ENCODE peak calls at places on chromosome 11, in four cellular contexts. One of them, this sample, is unnamed.
A peak's percentile ranks its signal among the peaks of the same experiment; 100 is the strongest.

GRCh38 chr11:130029137-130029536 is 26.5 kb upstream of the PRDM10 start:
- DNase-seq in GM12878: no peak
- DNase-seq in K562: no peak
- DNase-seq in HepG2: peak; percentile 59
- DNase-seq in this sample: no peak

GRCh38 chr11:112735470-112735869 is 225.8 kb upstream of the NCAM1 start:
- DNase-seq in GM12878: no peak
- DNase-seq in K562: no peak
- DNase-seq in HepG2: no peak
- DNase-seq in this sample: no peak

GRCh38 chr11:75737314-75737713 is 19.7 kb downstream of the MOGAT2 start:
- DNase-seq in GM12878: no peak
- DNase-seq in K562: no peak
- DNase-seq in HepG2: no peak
- DNase-seq in this sample: no peak

GRCh38 chr11:111676878-111677585 is 74.8 kb downstream of the SIK2 start:
- DNase-seq in GM12878: no peak
- DNase-seq in K562: no peak
- DNase-seq in HepG2: no peak
- DNase-seq in this sample: no peak

GRCh38 chr11:119696378-119697157 is 32.4 kb downstream of the NECTIN1 start:
- DNase-seq in GM12878: no peak
- DNase-seq in K562: peak; percentile 17
- DNase-seq in HepG2: no peak
- DNase-seq in this sample: no peak

GRCh38 chr11:133900176-133901105 is 55.1 kb upstream of the SPATA19 start:
- DNase-seq in GM12878: no peak
- DNase-seq in K562: no peak
- DNase-seq in HepG2: no peak
- DNase-seq in this sample: no peak

GRCh38 chr11:108754901-108755625 is 90.2 kb downstream of the DDX10 start:
- DNase-seq in GM12878: no peak
- DNase-seq in K562: peak; percentile 7
- DNase-seq in HepG2: no peak
- DNase-seq in this sample: no peak

GRCh38 chr11:299081-299891 is at the start of gene IFITM5:
- DNase-seq in GM12878: no peak
- DNase-seq in K562: no peak
- DNase-seq in HepG2: no peak
- DNase-seq in this sample: no peak

GRCh38 chr11:70466154-70466553 is 67.8 kb downstream of the CTTN start:
- DNase-seq in GM12878: no peak
- DNase-seq in K562: peak; percentile 25
- DNase-seq in HepG2: no peak
- DNase-seq in this sample: peak; percentile 27

GRCh38 chr11:114236829-114237228 is 59.4 kb upstream of the NNMT start:
- DNase-seq in GM12878: no peak
- DNase-seq in K562: no peak
- DNase-seq in HepG2: no peak
- DNase-seq in this sample: no peak
- TF ChIP-seq CHD4 in GM12878: no peak
- TF ChIP-seq CHD4 in K562: no peak
- TF ChIP-seq CHD4 in HepG2: no peak
- TF ChIP-seq CHD4 in this sample: no peak

DNA sequence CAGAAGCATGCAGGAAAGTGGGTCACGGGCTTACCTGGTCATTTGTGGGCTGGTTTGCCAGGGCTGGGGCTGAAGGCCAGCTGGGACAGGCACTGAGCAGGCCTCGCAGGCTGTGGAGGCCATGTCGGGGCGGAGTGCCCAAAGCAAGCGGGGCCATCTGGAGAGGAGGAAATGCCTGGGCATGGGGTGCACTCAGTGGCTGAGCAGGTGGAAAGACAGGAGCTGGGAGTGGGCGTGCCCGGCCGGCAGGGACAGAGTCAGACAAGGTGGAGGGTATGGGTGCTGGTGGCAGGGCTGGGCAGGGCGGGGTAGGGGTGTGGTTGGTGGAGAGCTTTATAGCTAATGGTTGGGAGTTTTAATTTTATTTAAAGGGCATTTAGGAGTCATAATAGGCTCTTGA is 27.4 kb downstream of the DAGLA start:
- DNase-seq in GM12878: no peak
- DNase-seq in K562: no peak
- DNase-seq in HepG2: no peak
- DNase-seq in this sample: no peak
- TF ChIP-seq MAX in GM12878: no peak
- TF ChIP-seq MAX in K562: no peak
- TF ChIP-seq MAX in HepG2: no peak
- TF ChIP-seq MAX in this sample: no peak

GRCh38 chr11:90556612-90557011 is 333.8 kb upstream of the CHORDC1 start:
- DNase-seq in GM12878: no peak
- DNase-seq in K562: no peak
- DNase-seq in HepG2: no peak
- DNase-seq in this sample: no peak
- TF ChIP-seq CHD4 in GM12878: no peak
- TF ChIP-seq CHD4 in K562: no peak
- TF ChIP-seq CHD4 in HepG2: no peak
- TF ChIP-seq CHD4 in this sample: no peak

GRCh38 chr11:95089620-95090542 is at the start of gene ENDOD1:
- DNase-seq in GM12878: no peak
- DNase-seq in K562: peak; percentile 91
- DNase-seq in HepG2: peak; percentile 57
- DNase-seq in this sample: peak; percentile 45

GRCh38 chr11:95095858-95096587 is 6.4 kb downstream of the ENDOD1 start:
- DNase-seq in GM12878: peak; percentile 88
- DNase-seq in K562: no peak
- DNase-seq in HepG2: no peak
- DNase-seq in this sample: no peak

GRCh38 chr11:95093548-95093947 is 3.9 kb downstream of the ENDOD1 start:
- DNase-seq in GM12878: no peak
- DNase-seq in K562: no peak
- DNase-seq in HepG2: no peak
- DNase-seq in this sample: no peak

GRCh38 chr11:95091663-95092062 is 2.0 kb downstream of the ENDOD1 start:
- DNase-seq in GM12878: no peak
- DNase-seq in K562: no peak
- DNase-seq in HepG2: no peak
- DNase-seq in this sample: no peak

DNA sequence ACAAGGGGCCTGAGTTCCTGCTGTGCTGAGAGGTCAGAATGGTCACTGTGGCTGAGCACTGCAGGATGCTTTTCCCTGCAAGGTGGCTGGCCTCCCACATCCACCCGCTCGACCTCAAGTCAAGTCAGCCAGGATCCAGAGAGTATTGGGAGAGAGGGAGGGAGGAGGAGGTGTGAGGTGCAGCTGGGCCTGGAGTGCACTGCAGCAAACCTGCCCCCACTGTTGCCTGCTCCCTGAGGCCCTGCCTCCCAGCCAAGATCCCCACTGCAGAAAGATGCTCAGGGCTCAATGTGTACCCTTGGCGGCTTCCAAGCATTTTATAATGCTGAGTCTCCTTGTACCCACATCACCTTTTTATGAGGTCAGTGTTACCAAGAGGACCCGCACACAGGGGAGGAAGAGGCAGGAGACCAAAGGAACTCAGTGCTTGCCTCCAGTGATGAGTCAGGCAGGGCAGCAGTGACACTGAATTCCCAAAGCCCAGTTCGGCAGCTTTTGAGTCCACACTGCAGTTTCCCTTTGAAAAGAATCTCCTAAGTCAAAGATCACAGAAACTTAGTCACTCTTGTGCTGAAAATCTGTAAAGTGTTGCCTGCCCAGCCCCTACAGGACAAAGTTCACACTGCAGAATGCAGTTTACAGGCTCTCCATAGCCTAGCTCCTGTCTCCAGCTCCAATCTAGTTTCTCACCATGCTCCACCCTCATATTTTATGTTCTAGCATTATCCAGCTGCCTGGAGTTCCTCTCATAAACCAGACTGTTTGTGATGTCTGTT is 3.1 kb downstream of the ENDOD1 start:
- DNase-seq in GM12878: no peak
- DNase-seq in K562: peak; percentile 54
- DNase-seq in HepG2: peak; percentile 85
- DNase-seq in this sample: peak; percentile 46
- TF ChIP-seq MAX in GM12878: no peak
- TF ChIP-seq MAX in K562: no peak
- TF ChIP-seq MAX in HepG2: no peak
- TF ChIP-seq MAX in this sample: no peak

DNA sequence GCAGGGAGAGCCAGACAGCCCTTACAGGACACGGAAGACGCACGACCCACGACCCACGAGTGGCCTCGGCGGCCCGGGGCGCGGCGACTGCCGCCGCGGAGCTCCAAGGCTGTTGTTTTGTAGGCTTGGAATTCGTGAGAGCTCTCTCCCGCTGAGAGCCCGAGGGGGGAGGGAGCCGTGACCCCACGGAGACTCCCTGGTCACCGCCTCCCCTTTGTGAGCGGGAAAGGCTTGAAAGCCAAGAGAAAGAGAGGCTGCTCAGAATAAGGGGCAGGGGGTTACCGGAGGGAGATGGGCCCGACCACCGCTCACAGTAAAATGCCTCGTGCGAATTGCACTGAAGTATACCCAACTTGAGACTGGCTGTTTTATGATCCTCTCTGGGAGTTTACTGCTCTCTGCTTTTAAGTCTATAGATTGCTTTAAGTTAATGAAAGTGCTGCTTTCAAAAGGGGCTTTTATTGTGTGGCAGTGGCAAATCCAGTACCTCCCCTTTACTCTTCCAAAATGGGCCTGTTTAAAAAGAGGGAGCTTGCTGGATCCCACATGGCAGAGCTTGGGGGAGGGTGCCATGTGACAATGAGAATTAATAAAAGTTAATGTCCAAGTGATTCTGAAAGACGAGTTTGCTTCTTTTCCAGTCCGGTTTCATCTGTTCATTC is 2.9 kb downstream of the PKNOX2 start:
- DNase-seq in GM12878: no peak
- DNase-seq in K562: no peak
- DNase-seq in HepG2: no peak
- DNase-seq in this sample: no peak
- TF ChIP-seq CHD4 in GM12878: no peak
- TF ChIP-seq CHD4 in K562: no peak
- TF ChIP-seq CHD4 in HepG2: no peak
- TF ChIP-seq CHD4 in this sample: no peak

DNA sequence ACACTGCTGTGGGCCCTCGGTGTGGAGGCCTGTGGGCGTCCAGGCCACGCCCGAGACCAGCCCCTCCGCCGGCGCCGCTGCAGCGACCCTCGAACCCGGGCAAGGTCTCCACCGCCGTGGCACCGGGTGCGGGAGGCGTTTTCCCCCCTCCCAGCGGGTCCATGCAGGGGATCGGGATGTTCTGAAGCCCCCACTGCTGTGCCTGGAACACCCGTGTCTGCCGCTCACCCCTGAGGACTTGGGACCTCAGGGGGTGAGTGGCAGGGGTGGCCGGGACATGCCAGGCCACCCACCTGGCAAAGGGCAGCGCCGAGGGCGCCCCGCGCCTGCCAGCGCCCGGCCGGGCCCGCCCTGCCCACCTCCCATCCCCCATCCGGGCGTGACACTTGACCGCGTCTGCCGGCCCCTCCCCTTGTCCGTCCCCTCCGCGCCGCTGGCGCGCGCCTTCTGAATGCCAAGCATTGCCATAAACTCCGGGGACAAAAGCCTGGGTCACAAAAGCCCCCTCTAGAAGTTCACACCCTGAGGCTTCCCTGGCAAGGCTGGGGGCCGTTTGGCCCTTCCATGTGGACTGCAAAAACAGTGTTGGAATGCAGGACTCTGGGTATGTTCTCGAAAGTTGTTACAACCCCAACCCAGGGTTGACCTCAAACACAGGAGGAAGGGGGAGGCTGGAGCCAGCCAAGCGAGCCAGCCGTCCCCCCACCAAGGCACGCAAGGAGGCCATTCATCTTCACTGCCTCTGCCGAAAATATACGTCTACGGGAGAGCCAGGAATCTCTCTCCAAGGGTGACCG is 819 bp upstream of the KCNQ1OT1 start:
- DNase-seq in GM12878: peak; percentile 13
- DNase-seq in K562: peak; percentile 79
- DNase-seq in HepG2: peak; percentile 57
- DNase-seq in this sample: peak; percentile 57
- TF ChIP-seq MAX in GM12878: no peak
- TF ChIP-seq MAX in K562: no peak
- TF ChIP-seq MAX in HepG2: no peak
- TF ChIP-seq MAX in this sample: peak; percentile 6

GRCh38 chr11:128809128-128809527 is 58.0 kb downstream of the KCNJ1 start:
- DNase-seq in GM12878: no peak
- DNase-seq in K562: no peak
- DNase-seq in HepG2: no peak
- DNase-seq in this sample: no peak
- TF ChIP-seq CHD4 in GM12878: no peak
- TF ChIP-seq CHD4 in K562: no peak
- TF ChIP-seq CHD4 in HepG2: no peak
- TF ChIP-seq CHD4 in this sample: no peak

GRCh38 chr11:121580154-121580553 is 127.4 kb upstream of the SORL1-AS1 start:
- DNase-seq in GM12878: no peak
- DNase-seq in K562: no peak
- DNase-seq in HepG2: no peak
- DNase-seq in this sample: no peak

GRCh38 chr11:121583825-121584224 is 131.1 kb upstream of the SORL1-AS1 start:
- DNase-seq in GM12878: no peak
- DNase-seq in K562: no peak
- DNase-seq in HepG2: no peak
- DNase-seq in this sample: no peak

GRCh38 chr11:121578216-121579063 is 125.7 kb upstream of the SORL1-AS1 start:
- DNase-seq in GM12878: no peak
- DNase-seq in K562: no peak
- DNase-seq in HepG2: no peak
- DNase-seq in this sample: no peak

GRCh38 chr11:121581607-121582006 is 128.8 kb upstream of the SORL1-AS1 start:
- DNase-seq in GM12878: no peak
- DNase-seq in K562: no peak
- DNase-seq in HepG2: no peak
- DNase-seq in this sample: no peak

GRCh38 chr11:121582296-121582695 is 129.5 kb upstream of the SORL1-AS1 start:
- DNase-seq in GM12878: no peak
- DNase-seq in K562: no peak
- DNase-seq in HepG2: peak; percentile 9
- DNase-seq in this sample: no peak
- TF ChIP-seq MAX in GM12878: no peak
- TF ChIP-seq MAX in K562: no peak
- TF ChIP-seq MAX in HepG2: no peak
- TF ChIP-seq MAX in this sample: no peak